ENCODE peak calls at places on chromosomes 16 and 17, in seven cellular contexts. D is foreskin keratinocyte, H is AG04450, I is DND-41, B is upper lobe of right lung, N is keratinocyte, L is tibial artery. W is an unnamed sample.

GRCh38 chr17:79976451-79976850 is 59.2 kb downstream of the TBC1D16 start:
- DNase-seq in D (no peak), H (no peak), I (no peak), B (peak), N (no peak), L (peak), W (no peak)

GRCh38 chr17:74080936-74081335 is 122.5 kb upstream of the RPL38 start:
- DNase-seq in D (no peak), H (no peak), I (no peak), B (no peak), N (no peak), L (no peak), W (no peak)

GRCh38 chr16:69351309-69352027 is at the start of gene TMED6:
- DNase-seq in D (no peak), H (no peak), I (no peak), B (no peak), N (no peak), L (no peak), W (no peak)

GRCh38 chr16:8571061-8571596 is 19.2 kb downstream of the TMEM114 start:
- DNase-seq in D (peak), H (no peak), I (no peak), B (no peak), N (no peak), L (no peak), W (no peak)

GRCh38 chr16:73956592-73957495 is 339.8 kb upstream of the PSMD7 start:
- DNase-seq in D (peak), H (peak), I (peak), B (no peak), N (no peak), L (peak), W (peak)

GRCh38 chr16:90019543-90020259 is 445 bp upstream of the DBNDD1 start:
- DNase-seq in D (peak), H (peak), I (peak), B (peak), N (no peak), L (no peak), W (no peak)

GRCh38 chr17:78670850-78671291 is 93.7 kb upstream of the DNAH17 start:
- DNase-seq in D (no peak), H (no peak), I (no peak), B (no peak), N (no peak), L (no peak), W (no peak)

GRCh38 chr16:23072769-23073549 is 76.3 kb downstream of the USP31 start:
- DNase-seq in D (peak), H (no peak), I (no peak), B (no peak), N (no peak), L (no peak), W (peak)

GRCh38 chr16:19168173-19169080 is at the start of gene SYT17:
- DNase-seq in D (no peak), H (no peak), I (no peak), B (peak), N (no peak), L (no peak), W (no peak)

GRCh38 chr16:85451646-85452363 is 161.3 kb upstream of the GSE1 start:
- DNase-seq in D (no peak), H (no peak), I (peak), B (no peak), N (no peak), L (no peak), W (no peak)

GRCh38 chr17:38592487-38592886 is 13.3 kb downstream of the SRCIN1 start:
- DNase-seq in D (no peak), H (no peak), I (peak), B (no peak), N (no peak), L (no peak), W (no peak)

GRCh38 chr16:66662445-66663194 is 33.9 kb downstream of the CMTM4 start:
- DNase-seq in D (no peak), H (no peak), I (no peak), B (no peak), N (no peak), L (no peak), W (no peak)

DNA sequence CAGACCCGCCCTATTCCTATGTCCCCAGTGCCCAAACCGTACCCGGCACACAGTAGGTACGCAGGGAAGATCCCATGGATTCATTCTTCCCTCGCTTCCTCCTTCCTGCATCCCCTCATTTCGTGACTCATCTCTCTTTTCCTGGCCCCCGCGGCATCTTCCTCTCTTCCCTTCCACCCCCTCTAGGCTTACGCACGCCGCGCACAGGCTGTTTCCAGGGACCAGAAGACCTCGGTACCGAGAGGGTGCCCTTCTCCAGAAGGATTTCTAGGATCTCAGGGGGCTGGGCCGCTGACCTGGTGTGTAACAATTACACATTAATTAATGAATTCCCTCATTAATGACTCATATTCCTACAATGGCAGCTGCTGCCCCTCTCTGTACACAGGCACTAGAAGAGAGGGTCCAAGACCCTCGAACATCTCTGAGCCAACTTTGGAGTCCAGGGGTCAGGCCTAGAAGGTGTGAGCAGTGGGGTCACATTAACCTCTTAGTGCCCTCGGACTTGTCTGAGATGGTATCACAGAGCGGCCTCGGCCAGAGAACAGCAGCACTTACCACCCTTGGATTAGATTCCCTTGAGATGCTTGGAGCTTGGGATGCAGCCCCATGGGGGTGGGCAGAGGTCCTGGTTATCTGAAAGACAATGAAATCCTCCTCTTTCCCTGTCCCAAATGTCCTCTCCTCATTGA is 16.8 kb upstream of the PLLP start:
- DNase-seq in D (no peak), H (no peak), I (no peak), B (no peak), N (no peak), L (no peak), W (no peak)
- H3K27ac ChIP-seq in D (no peak), H (no peak), I (no peak), B (no peak), N (no peak), L (peak), W (no peak)

GRCh38 chr17:1986783-1987451 is 38.2 kb downstream of the RTN4RL1 start:
- DNase-seq in D (no peak), H (no peak), I (no peak), B (no peak), N (no peak), L (no peak), W (no peak)

GRCh38 chr17:1992541-1992940 is 32.6 kb downstream of the RTN4RL1 start:
- DNase-seq in D (no peak), H (no peak), I (no peak), B (no peak), N (no peak), L (no peak), W (no peak)

GRCh38 chr17:1985686-1986085 is 39.4 kb downstream of the RTN4RL1 start:
- DNase-seq in D (no peak), H (no peak), I (no peak), B (no peak), N (no peak), L (no peak), W (no peak)

GRCh38 chr17:1985093-1985492 is 40.0 kb downstream of the RTN4RL1 start:
- DNase-seq in D (no peak), H (no peak), I (no peak), B (no peak), N (no peak), L (no peak), W (no peak)

DNA sequence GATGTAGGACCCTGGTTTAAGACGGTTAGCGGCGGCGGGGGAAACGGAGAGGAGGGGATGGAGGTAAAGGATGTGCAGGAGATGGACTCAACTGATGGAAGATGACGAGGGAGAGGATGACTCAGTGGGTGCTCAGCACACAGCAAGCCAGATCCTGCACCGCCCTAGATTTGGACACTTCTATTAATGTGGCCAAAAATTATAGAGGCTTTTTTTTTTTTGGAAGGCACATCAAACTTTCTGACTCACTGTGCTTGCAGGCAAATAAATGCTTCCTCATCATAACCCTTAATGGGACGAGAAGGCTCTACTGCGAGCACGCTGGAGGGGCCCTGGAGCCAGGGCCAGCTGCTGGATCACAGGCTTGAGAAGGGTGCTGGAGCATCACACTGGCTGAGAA is 36.0 kb downstream of the RTN4RL1 start:
- DNase-seq in D (peak), H (peak), I (no peak), B (no peak), N (peak), L (peak), W (peak)
- H3K27ac ChIP-seq in D (peak), H (no peak), I (no peak), B (no peak), N (peak), L (no peak), W (peak)

GRCh38 chr16:1745900-1746692 is 25.2 kb downstream of the NME3 start:
- DNase-seq in D (peak), H (peak), I (no peak), B (no peak), N (no peak), L (no peak), W (no peak)
- H3K27ac ChIP-seq in D (peak), H (peak), I (no peak), B (no peak), N (no peak), L (no peak), W (no peak)

DNA sequence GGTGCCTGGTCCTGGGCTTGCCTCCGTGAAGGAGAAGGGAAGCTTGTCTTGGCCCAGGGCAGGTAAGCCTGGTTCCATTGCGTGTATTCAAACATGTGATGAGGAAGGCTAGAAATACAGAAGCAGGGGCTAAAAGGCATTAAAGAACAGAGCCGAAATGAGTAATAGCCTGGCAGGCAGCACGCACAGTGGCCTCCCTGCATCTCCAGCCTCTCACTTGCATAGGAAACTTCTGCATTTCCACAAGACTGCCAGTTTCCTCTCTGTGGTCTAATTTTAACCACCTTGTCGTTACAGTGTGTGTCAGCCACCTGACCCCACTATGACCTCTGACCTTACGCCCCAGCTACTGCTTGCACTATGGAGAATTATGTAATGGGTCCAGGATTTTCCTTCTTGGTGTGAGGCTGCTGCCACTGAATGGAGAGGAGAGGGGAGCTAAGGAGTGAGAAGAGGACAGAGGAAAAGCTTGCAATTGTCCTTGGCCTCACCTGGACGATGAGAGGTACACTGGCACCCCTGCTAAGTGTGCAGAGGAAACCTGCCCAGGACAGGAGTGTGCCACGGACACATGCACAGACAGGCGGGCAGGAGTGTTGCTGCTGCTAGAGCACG is 32.8 kb downstream of the HIC1 start:
- DNase-seq in D (no peak), H (no peak), I (peak), B (peak), N (no peak), L (no peak), W (no peak)
- H3K27ac ChIP-seq in D (no peak), H (no peak), I (peak), B (peak), N (no peak), L (no peak), W (no peak)

GRCh38 chr16:55678061-55678935 is 22.5 kb downstream of the SLC6A2 start:
- DNase-seq in D (no peak), H (no peak), I (no peak), B (no peak), N (no peak), L (no peak), W (no peak)
- H3K27ac ChIP-seq in D (no peak), H (no peak), I (no peak), B (no peak), N (no peak), L (no peak), W (no peak)

DNA sequence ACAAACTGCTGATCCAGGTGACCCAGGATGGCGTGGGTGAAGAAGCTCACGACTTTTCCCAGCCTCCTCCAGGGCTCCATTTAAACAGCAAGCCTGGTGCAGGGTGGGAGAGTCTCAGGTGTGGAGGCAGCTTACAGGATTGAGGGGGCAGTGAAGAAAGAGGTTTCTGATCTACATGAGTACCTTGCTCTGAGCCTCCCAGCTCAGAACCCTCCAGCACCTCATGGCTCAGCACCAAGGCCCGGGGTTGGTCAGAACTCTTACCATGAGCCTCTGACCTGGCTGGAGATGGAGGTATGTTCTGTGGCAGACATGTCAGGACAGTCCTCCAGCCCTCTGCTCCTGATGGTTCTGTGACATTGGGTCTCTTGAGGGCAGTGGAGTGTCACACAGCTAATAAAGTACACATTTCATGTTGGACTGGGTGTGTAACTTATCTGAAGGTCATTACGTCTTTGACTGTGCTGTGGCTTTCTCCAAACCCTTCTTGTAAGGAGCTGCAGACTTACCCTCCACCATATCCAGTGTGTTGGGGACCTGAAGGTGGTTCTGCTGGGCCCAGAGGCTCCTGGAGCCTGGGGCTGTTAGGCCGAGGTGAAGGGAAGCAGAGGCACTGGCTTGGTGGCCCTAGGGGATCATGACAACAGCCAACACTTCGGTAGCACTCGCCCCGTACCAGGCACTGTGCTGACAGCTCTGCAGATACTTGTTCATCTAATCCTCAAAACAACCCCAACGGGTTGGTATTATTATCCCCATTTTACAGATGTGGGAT is 3.8 kb upstream of the DCAF7 start:
- DNase-seq in D (no peak), H (no peak), I (no peak), B (peak), N (no peak), L (peak), W (no peak)
- H3K27ac ChIP-seq in D (no peak), H (no peak), I (no peak), B (no peak), N (no peak), L (no peak), W (no peak)

GRCh38 chr17:30218689-30219266 is 16.7 kb downstream of the SLC6A4 start:
- DNase-seq in D (no peak), H (no peak), I (no peak), B (no peak), N (no peak), L (no peak), W (no peak)

GRCh38 chr17:30221346-30221745 is 14.2 kb downstream of the SLC6A4 start:
- DNase-seq in D (no peak), H (no peak), I (no peak), B (no peak), N (no peak), L (no peak), W (no peak)

GRCh38 chr17:30219315-30219714 is 16.2 kb downstream of the SLC6A4 start:
- DNase-seq in D (no peak), H (no peak), I (no peak), B (no peak), N (no peak), L (no peak), W (no peak)

GRCh38 chr17:30220414-30220813 is 15.1 kb downstream of the SLC6A4 start:
- DNase-seq in D (no peak), H (no peak), I (no peak), B (no peak), N (no peak), L (no peak), W (no peak)

GRCh38 chr17:30219833-30220232 is 15.7 kb downstream of the SLC6A4 start:
- DNase-seq in D (no peak), H (no peak), I (no peak), B (no peak), N (no peak), L (no peak), W (no peak)
- H3K27ac ChIP-seq in D (no peak), H (no peak), I (no peak), B (no peak), N (no peak), L (no peak), W (no peak)

W was measured in epithelial cell of prostate.